ENCODE peak calls at places on chromosomes 3 and 15, in five cellular contexts. A, X, Q, R and I are unnamed samples.

GRCh38 chr3:145422541-145422940 is 738.4 kb downstream of the PLOD2 start:
- DNase-seq in Q (no peak), R (no peak), X (no peak), A (no peak), I (no peak)

GRCh38 chr3:6180171-6180570 is 680.7 kb upstream of the GRM7 start:
- DNase-seq in X (no peak), Q (no peak), R (no peak), A (no peak), I (no peak)

GRCh38 chr3:17901893-17902292 is 159.5 kb upstream of the TBC1D5 start:
- DNase-seq in R (no peak), A (no peak), X (no peak), Q (no peak), I (no peak)

GRCh38 chr3:112976001-112976400 is 1.1 kb upstream of the CD200R1 start:
- DNase-seq in R (no peak), Q (no peak), A (no peak), X (no peak), I (no peak)

GRCh38 chr3:70249509-70250160 is 62.8 kb downstream of the MDFIC2 start:
- DNase-seq in X (no peak), A (no peak), Q (no peak), R (no peak), I (no peak)

GRCh38 chr15:68684476-68684875 is 105.7 kb downstream of the CORO2B start:
- DNase-seq in A (no peak), Q (no peak), X (no peak), R (no peak), I (no peak)

GRCh38 chr3:119783883-119784282 is 2.0 kb downstream of the NR1I2 start:
- DNase-seq in Q (no peak), X (no peak), A (no peak), R (no peak), I (no peak)

GRCh38 chr3:56988458-56988857 is 72.0 kb upstream of the SPATA12 start:
- DNase-seq in X (no peak), A (no peak), R (no peak), Q (no peak), I (no peak)

GRCh38 chr15:48925714-48926223 is 38.0 kb downstream of the SHC4 start:
- DNase-seq in X (peak), R (no peak), Q (no peak), A (peak), I (no peak)

GRCh38 chr15:96333194-96334016 is 2.9 kb downstream of the NR2F2 start:
- DNase-seq in R (no peak), Q (no peak), A (no peak), X (no peak), I (peak)

GRCh38 chr15:59315914-59316428 is 56.7 kb downstream of the MYO1E start:
- DNase-seq in R (no peak), Q (no peak), A (no peak), X (no peak), I (no peak)

GRCh38 chr3:186213946-186214345 is 105.1 kb upstream of the ETV5 start:
- DNase-seq in Q (no peak), R (no peak), A (no peak), X (no peak), I (no peak)

GRCh38 chr15:22979069-22979698 is 984 bp downstream of the CYFIP1 start:
- DNase-seq in R (no peak), A (peak), Q (no peak), X (peak), I (peak)

GRCh38 chr3:141275032-141275422 is 43.4 kb downstream of the PXYLP1 start:
- DNase-seq in X (no peak), Q (no peak), R (no peak), A (peak), I (no peak)

GRCh38 chr15:62094398-62094797 is 27.6 kb downstream of the C2CD4A start:
- DNase-seq in X (peak), R (no peak), Q (no peak), A (no peak), I (no peak)

GRCh38 chr3:114112696-114113095 is 56.2 kb downstream of the QTRT2 start:
- DNase-seq in Q (no peak), R (no peak), X (no peak), A (no peak), I (no peak)

GRCh38 chr15:57432141-57432701 is 55.9 kb downstream of the CGNL1 start:
- DNase-seq in R (no peak), A (no peak), Q (peak), X (no peak), I (peak)

GRCh38 chr15:38226867-38227266 is 25.8 kb upstream of the SPRED1 start:
- DNase-seq in Q (no peak), X (no peak), R (no peak), A (peak), I (no peak)

GRCh38 chr15:29207758-29208108 is 61.9 kb downstream of the NSMCE3 start:
- DNase-seq in Q (no peak), A (no peak), R (no peak), X (no peak), I (no peak)

GRCh38 chr3:63857311-63857710 is 6.3 kb downstream of the THOC7 start:
- DNase-seq in X (no peak), Q (no peak), A (no peak), R (no peak), I (no peak)

GRCh38 chr15:51758645-51759044 is 7.2 kb downstream of the TMOD2 start:
- DNase-seq in X (peak), Q (no peak), R (no peak), A (no peak), I (no peak)

GRCh38 chr15:101172421-101173097 is 79.3 kb downstream of the CHSY1 start:
- DNase-seq in Q (no peak), A (no peak), X (no peak), R (no peak), I (no peak)

GRCh38 chr3:29686889-29687592 is 406.2 kb downstream of the RBMS3 start:
- DNase-seq in X (no peak), R (peak), A (no peak), Q (no peak), I (no peak)

GRCh38 chr3:170712336-170712735 is 126.5 kb upstream of the SLC7A14 start:
- DNase-seq in Q (no peak), X (no peak), R (no peak), A (no peak), I (no peak)

GRCh38 chr3:180036092-180036677 is 552 bp downstream of the PEX5L start:
- DNase-seq in Q (no peak), A (no peak), X (no peak), R (no peak), I (peak)

GRCh38 chr3:4768521-4768920 is 210.7 kb upstream of the BHLHE40 start:
- DNase-seq in A (no peak), R (no peak), Q (no peak), X (no peak), I (no peak)

GRCh38 chr15:58473720-58474119 is 41.9 kb downstream of the LIPC start:
- DNase-seq in R (peak), A (no peak), Q (no peak), X (no peak), I (no peak)

GRCh38 chr3:73568371-73568862 is 56.3 kb downstream of the PDZRN3 start:
- DNase-seq in A (no peak), Q (no peak), X (no peak), R (no peak), I (no peak)

GRCh38 chr3:113287111-113287817 is 75.9 kb downstream of the BOC start:
- DNase-seq in A (peak), Q (no peak), X (peak), R (no peak), I (no peak)

GRCh38 chr15:38414351-38414750 is 39.6 kb upstream of the FAM98B start:
- DNase-seq in A (peak), Q (peak), X (peak), R (no peak), I (peak)

GRCh38 chr3:127820871-127821853 is 1.2 kb downstream of the MGLL start:
- DNase-seq in Q (no peak), R (no peak), X (peak), A (no peak), I (no peak)

GRCh38 chr15:67512140-67512539 is 8.8 kb upstream of the C15orf61 start:
- DNase-seq in X (no peak), R (no peak), A (no peak), Q (no peak), I (no peak)

GRCh38 chr3:142315083-142315482 is 89.7 kb upstream of the GK5 start:
- DNase-seq in X (no peak), R (no peak), Q (no peak), A (peak), I (peak)

GRCh38 chr15:94478763-94479162 is 247.4 kb downstream of the MCTP2 start:
- DNase-seq in R (peak), Q (no peak), X (no peak), A (no peak), I (no peak)

GRCh38 chr3:67381667-67382272 is 272.6 kb downstream of the SUCLG2 start:
- DNase-seq in Q (no peak), R (no peak), X (peak), A (peak), I (peak)

GRCh38 chr15:75200391-75200764 is 1.3 kb upstream of the C15orf39 start:
- DNase-seq in Q (no peak), X (no peak), R (no peak), A (no peak), I (no peak)
- H3K27ac ChIP-seq in Q (no peak), X (no peak), R (peak), A (peak), I (peak)

GRCh38 chr3:187491371-187491770 is 123.2 kb downstream of the RTP4 start:
- DNase-seq in Q (no peak), X (no peak), A (no peak), R (no peak), I (no peak)
- TF ChIP-seq POLR2AphosphoS5 in Q (no peak), X (no peak), A (no peak), R (no peak), I (no peak)

GRCh38 chr3:11465744-11466611 is 177.7 kb downstream of the VGLL4 start:
- DNase-seq in X (no peak), Q (no peak), A (no peak), R (no peak), I (no peak)

GRCh38 chr3:11475324-11475723 is 168.4 kb downstream of the VGLL4 start:
- DNase-seq in Q (no peak), R (no peak), X (no peak), A (no peak), I (peak)

GRCh38 chr3:11464356-11464755 is 179.4 kb downstream of the VGLL4 start:
- DNase-seq in Q (no peak), A (no peak), X (no peak), R (no peak), I (no peak)

GRCh38 chr3:11467875-11468274 is 175.8 kb downstream of the VGLL4 start:
- DNase-seq in X (no peak), R (no peak), A (no peak), Q (no peak), I (no peak)

DNA sequence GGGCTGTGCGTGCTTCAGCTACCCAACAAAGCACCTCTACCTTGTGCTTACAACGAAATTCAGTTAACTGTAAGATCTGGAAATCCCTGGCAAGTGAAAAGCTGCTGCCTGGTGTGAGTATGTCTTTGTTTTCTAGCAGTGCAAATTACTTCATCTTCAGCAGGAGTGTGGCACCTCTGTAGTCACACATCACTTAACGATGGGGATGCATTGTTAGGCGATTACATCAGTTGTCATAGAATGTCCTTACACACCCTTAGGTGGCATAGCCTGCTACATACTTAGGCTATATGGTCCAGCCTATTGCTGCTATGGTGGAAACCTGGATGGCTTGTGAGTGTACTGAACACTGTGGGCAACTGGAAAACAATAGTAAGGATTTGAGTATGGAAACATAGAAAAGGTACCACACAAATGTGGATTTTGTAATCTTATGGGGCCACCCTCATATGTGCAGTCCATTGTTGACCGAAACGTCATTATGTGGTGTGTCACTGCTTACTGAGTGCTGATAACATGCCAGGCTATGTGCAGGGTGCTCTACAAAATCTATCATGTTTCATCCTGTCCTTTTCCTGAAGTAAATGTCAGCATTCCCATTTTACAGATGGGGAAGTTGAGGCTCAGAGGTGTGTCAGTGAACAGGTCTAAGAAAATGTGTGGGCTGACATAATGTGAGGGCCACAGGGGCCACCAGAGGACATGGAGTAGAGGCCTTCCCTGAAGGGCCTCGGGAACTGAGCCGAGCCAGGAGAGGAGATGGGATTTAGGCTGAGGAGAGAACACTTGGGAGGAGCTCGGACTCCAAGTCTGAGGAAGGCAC is 173.5 kb downstream of the VGLL4 start:
- DNase-seq in X (no peak), Q (no peak), A (no peak), R (no peak), I (no peak)
- TF ChIP-seq CREB1 in X (no peak), Q (no peak), A (no peak), R (no peak), I (no peak)

GRCh38 chr3:33047842-33048834 is 48.8 kb downstream of the GLB1 start:
- DNase-seq in R (no peak), Q (no peak), A (no peak), X (no peak), I (no peak)
- H3K27ac ChIP-seq in R (peak), Q (no peak), A (no peak), X (no peak), I (no peak)

GRCh38 chr3:69051796-69052566 is at the start of gene TMF1:
- DNase-seq in Q (peak), X (peak), A (peak), R (peak), I (peak)
- TF ChIP-seq POLR2AphosphoS5 in Q (peak), X (no peak), A (peak), R (peak), I (peak)

GRCh38 chr3:188049890-188050530 is 103.9 kb upstream of the LPP start:
- DNase-seq in X (no peak), R (no peak), A (no peak), Q (no peak), I (no peak)
- TF ChIP-seq CREB1 in X (no peak), R (no peak), A (no peak), Q (no peak), I (no peak)

GRCh38 chr3:97970131-97970530 is 2.1 kb downstream of the RIOX2 start:
- DNase-seq in X (no peak), A (no peak), Q (no peak), R (no peak), I (no peak)

GRCh38 chr3:97969541-97969940 is 2.7 kb downstream of the RIOX2 start:
- DNase-seq in Q (no peak), A (no peak), X (no peak), R (no peak), I (no peak)

GRCh38 chr3:97972976-97973375 is 745 bp upstream of the RIOX2 start:
- DNase-seq in R (no peak), X (no peak), A (no peak), Q (no peak), I (no peak)

GRCh38 chr3:97970929-97971460 is 1.2 kb downstream of the RIOX2 start:
- DNase-seq in R (no peak), Q (no peak), X (no peak), A (no peak), I (no peak)

GRCh38 chr3:97971679-97972567 is at the start of gene RIOX2:
- DNase-seq in R (peak), X (peak), Q (no peak), A (peak), I (peak)
- H3K27ac ChIP-seq in R (peak), X (peak), Q (no peak), A (peak), I (no peak)